ENCODE peak calls at places on chromosomes 12 and 14, in five cellular contexts. O, H, G, V and Q are unnamed samples.

GRCh38 chr14:99829450-99829849 is 36.2 kb downstream of the EML1 start:
- DNase-seq in H (no peak), V (no peak), O (no peak), G (no peak), Q (no peak)

GRCh38 chr12:67322580-67322979 is 53.4 kb downstream of the CAND1 start:
- DNase-seq in G (no peak), V (no peak), O (no peak), H (no peak), Q (no peak)

GRCh38 chr12:30824311-30824710 is 69.6 kb upstream of the CAPRIN2 start:
- DNase-seq in O (no peak), H (no peak), G (no peak), V (no peak), Q (no peak)

GRCh38 chr12:68453876-68454275 is 121.7 kb upstream of the MDM1 start:
- DNase-seq in H (no peak), V (no peak), G (no peak), O (no peak), Q (no peak)

GRCh38 chr12:9068600-9068999 is 47.1 kb downstream of the A2M start:
- DNase-seq in G (no peak), V (no peak), O (no peak), H (no peak), Q (no peak)

GRCh38 chr14:69535230-69535848 is 39.3 kb downstream of the CCDC177 start:
- DNase-seq in G (peak), O (peak), H (peak), V (no peak), Q (no peak)

GRCh38 chr14:94173471-94173884 is 644 bp upstream of the PPP4R4 start:
- DNase-seq in V (no peak), O (no peak), H (no peak), G (no peak), Q (no peak)

GRCh38 chr14:22864979-22865378 is 6.6 kb upstream of the LRP10 start:
- DNase-seq in H (no peak), G (no peak), O (no peak), V (no peak), Q (no peak)

GRCh38 chr12:28963554-28963953 is 185.5 kb upstream of the FAR2 start:
- DNase-seq in G (no peak), H (no peak), O (no peak), V (no peak), Q (no peak)

GRCh38 chr14:56195727-56196126 is 77.5 kb downstream of the PELI2 start:
- DNase-seq in H (peak), O (peak), G (peak), V (no peak), Q (no peak)

GRCh38 chr12:41891226-41891625 is 253.4 kb downstream of the GXYLT1 start:
- DNase-seq in G (no peak), H (no peak), V (no peak), O (no peak), Q (no peak)

GRCh38 chr12:121190523-121191031 is 19.4 kb upstream of the P2RX4 start:
- DNase-seq in H (no peak), V (no peak), G (peak), O (no peak), Q (peak)

GRCh38 chr14:64612021-64612380 is 62.2 kb downstream of the PPP1R36 start:
- DNase-seq in V (no peak), H (no peak), O (no peak), G (no peak), Q (no peak)

GRCh38 chr14:63632932-63633514 is 8.6 kb downstream of the WDR89 start:
- DNase-seq in V (no peak), G (no peak), H (peak), O (no peak), Q (no peak)

GRCh38 chr14:69012251-69012953 is 33.3 kb upstream of the ACTN1 start:
- DNase-seq in O (no peak), G (no peak), H (no peak), V (no peak), Q (no peak)

GRCh38 chr14:61080591-61081010 is 99.6 kb downstream of the SLC38A6 start:
- DNase-seq in V (no peak), H (no peak), O (no peak), G (no peak), Q (no peak)

GRCh38 chr12:6965026-6965661 is 5.3 kb downstream of the PHB2 start:
- DNase-seq in O (peak), H (peak), G (peak), V (peak), Q (peak)

GRCh38 chr14:73833024-73833423 is 18.6 kb upstream of the PTGR2 start:
- DNase-seq in V (no peak), H (no peak), G (no peak), O (no peak), Q (no peak)

GRCh38 chr14:63273091-63273490 is 45.6 kb downstream of the GPHB5 start:
- DNase-seq in H (no peak), O (no peak), V (no peak), G (no peak), Q (no peak)

GRCh38 chr12:2666411-2666810 is 128.4 kb upstream of the FKBP4 start:
- DNase-seq in H (no peak), G (no peak), O (no peak), V (no peak), Q (no peak)

GRCh38 chr14:97978336-97978735 is 1181.2 kb downstream of the VRK1 start:
- DNase-seq in V (peak), H (peak), G (peak), O (peak), Q (no peak)

GRCh38 chr12:54021006-54021405 is 7.2 kb upstream of the HOXC6 start:
- DNase-seq in G (no peak), H (no peak), V (no peak), O (no peak), Q (no peak)